ENCODE peak calls at places on chromosomes 7 and 10, in seven cellular contexts. One of them, this sample, is unnamed.

GRCh38 chr7:28804990-28805389 is 153.1 kb downstream of the TRIL start:
- DNase-seq in heart left ventricle: no peak
- DNase-seq in CD8-positive, alpha-beta T cell: no peak
- DNase-seq in OCI-LY7: no peak
- DNase-seq in tibial artery: no peak
- DNase-seq in astrocyte: peak; percentile 94
- DNase-seq in right lobe of liver: no peak
- DNase-seq in this sample: no peak

GRCh38 chr7:37117261-37117660 is 331.4 kb downstream of the ELMO1 start:
- DNase-seq in heart left ventricle: no peak
- DNase-seq in CD8-positive, alpha-beta T cell: no peak
- DNase-seq in OCI-LY7: no peak
- DNase-seq in tibial artery: no peak
- DNase-seq in astrocyte: no peak
- DNase-seq in right lobe of liver: no peak
- DNase-seq in this sample: no peak

GRCh38 chr7:140659727-140660396 is 12.9 kb upstream of the ADCK2 start:
- DNase-seq in heart left ventricle: no peak
- DNase-seq in CD8-positive, alpha-beta T cell: no peak
- DNase-seq in OCI-LY7: no peak
- DNase-seq in tibial artery: peak; percentile 27
- DNase-seq in astrocyte: peak; percentile 12
- DNase-seq in right lobe of liver: no peak
- DNase-seq in this sample: no peak

GRCh38 chr7:38189256-38189938 is 11.4 kb downstream of the STARD3NL start:
- DNase-seq in heart left ventricle: no peak
- DNase-seq in CD8-positive, alpha-beta T cell: no peak
- DNase-seq in OCI-LY7: no peak
- DNase-seq in tibial artery: no peak
- DNase-seq in astrocyte: no peak
- DNase-seq in right lobe of liver: no peak
- DNase-seq in this sample: no peak

GRCh38 chr10:110802551-110803238 is 69.0 kb upstream of the PDCD4 start:
- DNase-seq in heart left ventricle: peak; percentile 82
- DNase-seq in CD8-positive, alpha-beta T cell: peak; percentile 53
- DNase-seq in OCI-LY7: peak; percentile 60
- DNase-seq in tibial artery: peak; percentile 84
- DNase-seq in astrocyte: peak; percentile 94
- DNase-seq in right lobe of liver: peak; percentile 69
- DNase-seq in this sample: peak; percentile 10

GRCh38 chr7:105975770-105976428 is 12.8 kb downstream of the CDHR3 start:
- DNase-seq in heart left ventricle: no peak
- DNase-seq in CD8-positive, alpha-beta T cell: no peak
- DNase-seq in OCI-LY7: no peak
- DNase-seq in tibial artery: no peak
- DNase-seq in astrocyte: peak; percentile 33
- DNase-seq in right lobe of liver: no peak
- DNase-seq in this sample: no peak

GRCh38 chr7:144386741-144387140 is 16.8 kb downstream of the NOBOX start:
- DNase-seq in heart left ventricle: no peak
- DNase-seq in CD8-positive, alpha-beta T cell: no peak
- DNase-seq in OCI-LY7: no peak
- DNase-seq in tibial artery: peak; percentile 1
- DNase-seq in astrocyte: peak; percentile 82
- DNase-seq in right lobe of liver: no peak
- DNase-seq in this sample: no peak

GRCh38 chr10:46306550-46307184 is 19.9 kb downstream of the ANTXRL start:
- DNase-seq in heart left ventricle: no peak
- DNase-seq in CD8-positive, alpha-beta T cell: no peak
- DNase-seq in OCI-LY7: no peak
- DNase-seq in tibial artery: peak; percentile 48
- DNase-seq in astrocyte: no peak
- DNase-seq in right lobe of liver: no peak
- DNase-seq in this sample: no peak

GRCh38 chr7:120691915-120692314 is 166.0 kb downstream of the TSPAN12 start:
- DNase-seq in heart left ventricle: no peak
- DNase-seq in CD8-positive, alpha-beta T cell: no peak
- DNase-seq in OCI-LY7: no peak
- DNase-seq in tibial artery: no peak
- DNase-seq in astrocyte: no peak
- DNase-seq in right lobe of liver: no peak
- DNase-seq in this sample: no peak

GRCh38 chr7:45610660-45611299 is 36.6 kb downstream of the ADCY1 start:
- DNase-seq in heart left ventricle: no peak
- DNase-seq in CD8-positive, alpha-beta T cell: no peak
- DNase-seq in OCI-LY7: no peak
- DNase-seq in tibial artery: no peak
- DNase-seq in astrocyte: no peak
- DNase-seq in right lobe of liver: peak; percentile 6
- DNase-seq in this sample: no peak

GRCh38 chr7:35707422-35707821 is 12.5 kb upstream of the HERPUD2 start:
- DNase-seq in heart left ventricle: no peak
- DNase-seq in CD8-positive, alpha-beta T cell: no peak
- DNase-seq in OCI-LY7: no peak
- DNase-seq in tibial artery: no peak
- DNase-seq in astrocyte: peak; percentile 65
- DNase-seq in right lobe of liver: no peak
- DNase-seq in this sample: no peak

GRCh38 chr10:60549686-60550085 is 160.0 kb upstream of the ANK3 start:
- DNase-seq in heart left ventricle: no peak
- DNase-seq in CD8-positive, alpha-beta T cell: no peak
- DNase-seq in OCI-LY7: peak; percentile 18
- DNase-seq in tibial artery: no peak
- DNase-seq in astrocyte: no peak
- DNase-seq in right lobe of liver: no peak
- DNase-seq in this sample: no peak

GRCh38 chr7:131819891-131820290 is 263.5 kb upstream of the PODXL start:
- DNase-seq in heart left ventricle: no peak
- DNase-seq in CD8-positive, alpha-beta T cell: no peak
- DNase-seq in OCI-LY7: no peak
- DNase-seq in tibial artery: no peak
- DNase-seq in astrocyte: no peak
- DNase-seq in right lobe of liver: no peak
- DNase-seq in this sample: no peak

GRCh38 chr7:43650457-43651052 is 67.6 kb downstream of the STK17A start:
- DNase-seq in heart left ventricle: no peak
- DNase-seq in CD8-positive, alpha-beta T cell: peak; percentile 33
- DNase-seq in OCI-LY7: peak; percentile 55
- DNase-seq in tibial artery: no peak
- DNase-seq in astrocyte: peak; percentile 82
- DNase-seq in right lobe of liver: no peak
- DNase-seq in this sample: no peak

GRCh38 chr7:151351027-151351426 is 9.4 kb downstream of the NUB1 start:
- DNase-seq in heart left ventricle: no peak
- DNase-seq in CD8-positive, alpha-beta T cell: no peak
- DNase-seq in OCI-LY7: peak; percentile 69
- DNase-seq in tibial artery: no peak
- DNase-seq in astrocyte: no peak
- DNase-seq in right lobe of liver: no peak
- DNase-seq in this sample: peak; percentile 45

GRCh38 chr7:92135100-92135429 is 788 bp upstream of the CYP51A1 start:
- DNase-seq in heart left ventricle: peak; percentile 25
- DNase-seq in CD8-positive, alpha-beta T cell: no peak
- DNase-seq in OCI-LY7: peak; percentile 33
- DNase-seq in tibial artery: no peak
- DNase-seq in astrocyte: peak; percentile 25
- DNase-seq in right lobe of liver: no peak
- DNase-seq in this sample: no peak

GRCh38 chr10:91713471-91714072 is 80.7 kb upstream of the PPP1R3C start:
- DNase-seq in heart left ventricle: no peak
- DNase-seq in CD8-positive, alpha-beta T cell: no peak
- DNase-seq in OCI-LY7: no peak
- DNase-seq in tibial artery: no peak
- DNase-seq in astrocyte: no peak
- DNase-seq in right lobe of liver: no peak
- DNase-seq in this sample: no peak

DNA sequence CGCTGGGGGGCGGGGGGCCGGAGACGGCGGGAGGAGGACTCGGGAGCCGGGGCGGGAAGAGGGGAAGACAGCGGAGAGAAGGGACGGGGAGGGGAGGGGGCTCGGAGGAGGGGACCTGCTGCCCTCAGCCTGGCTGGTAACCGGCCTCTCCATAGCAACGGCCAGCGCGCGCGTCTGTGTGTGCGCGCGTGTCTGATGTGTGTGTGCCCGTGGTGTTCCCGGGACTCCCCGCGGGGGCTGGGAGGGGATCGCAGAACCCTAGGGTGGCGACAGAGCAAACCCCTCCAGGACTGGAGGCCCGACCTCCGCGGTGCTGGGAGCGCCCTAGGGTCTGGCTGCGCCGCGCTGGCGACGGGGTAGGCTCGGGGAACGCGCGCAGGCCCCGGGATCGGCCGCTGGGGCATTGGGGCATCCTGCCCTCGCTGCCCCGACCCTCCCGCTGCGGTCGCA is 356.3 kb downstream of the DNAJB6 start:
- DNase-seq in heart left ventricle: peak; percentile 12
- DNase-seq in CD8-positive, alpha-beta T cell: no peak
- DNase-seq in OCI-LY7: no peak
- DNase-seq in tibial artery: peak; percentile 56
- DNase-seq in astrocyte: no peak
- DNase-seq in right lobe of liver: no peak
- DNase-seq in this sample: no peak
- H3K4me1 ChIP-seq in heart left ventricle: peaks cover 55% of the 10 kb centered on the region
- H3K4me1 ChIP-seq in CD8-positive, alpha-beta T cell: peaks cover 37% of the 10 kb centered on the region
- H3K4me1 ChIP-seq in OCI-LY7: no peaks in the 10 kb centered on the region
- H3K4me1 ChIP-seq in tibial artery: peaks cover 52% of the 10 kb centered on the region
- H3K4me1 ChIP-seq in astrocyte: peaks cover 15% of the 10 kb centered on the region
- H3K4me1 ChIP-seq in right lobe of liver: no peaks in the 10 kb centered on the region
- H3K4me1 ChIP-seq in this sample: peaks cover 40% of the 10 kb centered on the region

GRCh38 chr7:871900-872537 is 4.3 kb upstream of the GET4 start:
- DNase-seq in heart left ventricle: no peak
- DNase-seq in CD8-positive, alpha-beta T cell: no peak
- DNase-seq in OCI-LY7: no peak
- DNase-seq in tibial artery: no peak
- DNase-seq in astrocyte: no peak
- DNase-seq in right lobe of liver: no peak
- DNase-seq in this sample: no peak

GRCh38 chr7:867001-867405 is 9.4 kb upstream of the GET4 start:
- DNase-seq in heart left ventricle: peak; percentile 75
- DNase-seq in CD8-positive, alpha-beta T cell: no peak
- DNase-seq in OCI-LY7: no peak
- DNase-seq in tibial artery: peak; percentile 98
- DNase-seq in astrocyte: peak; percentile 56
- DNase-seq in right lobe of liver: peak; percentile 96
- DNase-seq in this sample: no peak

GRCh38 chr7:868189-868486 is 8.2 kb upstream of the GET4 start:
- DNase-seq in heart left ventricle: no peak
- DNase-seq in CD8-positive, alpha-beta T cell: no peak
- DNase-seq in OCI-LY7: no peak
- DNase-seq in tibial artery: no peak
- DNase-seq in astrocyte: no peak
- DNase-seq in right lobe of liver: no peak
- DNase-seq in this sample: no peak

GRCh38 chr7:867406-868188 is 8.8 kb upstream of the GET4 start:
- DNase-seq in heart left ventricle: peak; percentile 64
- DNase-seq in CD8-positive, alpha-beta T cell: no peak
- DNase-seq in OCI-LY7: no peak
- DNase-seq in tibial artery: peak; percentile 96
- DNase-seq in astrocyte: peak; percentile 33
- DNase-seq in right lobe of liver: no peak
- DNase-seq in this sample: no peak

GRCh38 chr7:869348-869747 is 7.0 kb upstream of the GET4 start:
- DNase-seq in heart left ventricle: no peak
- DNase-seq in CD8-positive, alpha-beta T cell: no peak
- DNase-seq in OCI-LY7: no peak
- DNase-seq in tibial artery: no peak
- DNase-seq in astrocyte: no peak
- DNase-seq in right lobe of liver: no peak
- DNase-seq in this sample: no peak
- H3K27ac ChIP-seq in heart left ventricle: no peak overlapping the region
- H3K27ac ChIP-seq in CD8-positive, alpha-beta T cell: no peak overlapping the region
- H3K27ac ChIP-seq in OCI-LY7: no peak overlapping the region
- H3K27ac ChIP-seq in tibial artery: peak overlapping the region; percentile 95
- H3K27ac ChIP-seq in astrocyte: no peak overlapping the region
- H3K27ac ChIP-seq in right lobe of liver: no peak overlapping the region
- H3K27ac ChIP-seq in this sample: no peak overlapping the region

DNA sequence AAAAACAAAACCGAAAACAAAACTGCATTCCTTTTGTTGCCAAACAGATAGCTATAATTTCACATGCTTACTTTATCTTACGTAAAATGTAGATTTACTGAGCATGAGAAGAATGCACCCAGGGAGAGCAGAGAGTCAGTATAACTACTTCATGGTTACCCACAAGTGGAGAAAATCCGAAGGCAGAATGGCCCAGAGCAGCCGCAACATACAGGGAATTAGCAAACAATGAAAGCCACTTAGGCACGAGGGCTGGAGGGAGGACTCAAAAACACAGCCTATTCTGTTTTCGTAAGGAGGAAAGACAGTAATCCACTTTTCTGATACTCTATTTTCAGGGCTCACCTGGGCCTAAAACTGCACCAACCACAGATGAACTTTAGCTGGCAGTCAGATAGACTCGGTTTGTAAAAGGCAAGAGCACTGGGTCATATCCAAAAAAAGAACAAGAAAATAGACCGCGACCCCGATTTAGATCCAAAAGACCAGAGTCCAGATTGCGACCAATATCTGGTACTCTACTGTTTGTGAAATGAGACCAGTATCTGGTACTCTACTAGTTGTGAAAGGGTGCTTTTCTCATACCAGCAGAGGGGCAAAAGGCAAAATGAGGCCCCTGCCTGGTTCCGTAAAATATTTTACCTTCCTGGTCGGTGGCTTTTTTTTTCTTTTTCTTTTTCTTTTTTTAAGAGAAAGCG is 1.3 kb downstream of the ITPRIP start:
- DNase-seq in heart left ventricle: peak; percentile 14
- DNase-seq in CD8-positive, alpha-beta T cell: peak; percentile 8
- DNase-seq in OCI-LY7: no peak
- DNase-seq in tibial artery: no peak
- DNase-seq in astrocyte: peak; percentile 84
- DNase-seq in right lobe of liver: no peak
- DNase-seq in this sample: no peak
- H3K4me1 ChIP-seq in heart left ventricle: peaks cover 57% of the 10 kb centered on the region
- H3K4me1 ChIP-seq in CD8-positive, alpha-beta T cell: peaks cover 57% of the 10 kb centered on the region
- H3K4me1 ChIP-seq in OCI-LY7: peaks cover 65% of the 10 kb centered on the region
- H3K4me1 ChIP-seq in tibial artery: peaks cover 60% of the 10 kb centered on the region
- H3K4me1 ChIP-seq in astrocyte: peaks cover 56% of the 10 kb centered on the region
- H3K4me1 ChIP-seq in right lobe of liver: peaks cover 23% of the 10 kb centered on the region
- H3K4me1 ChIP-seq in this sample: peaks cover 40% of the 10 kb centered on the region

GRCh38 chr10:89518876-89519842 is 16.2 kb downstream of the SLC16A12 start:
- DNase-seq in heart left ventricle: peak; percentile 55
- DNase-seq in CD8-positive, alpha-beta T cell: no peak
- DNase-seq in OCI-LY7: no peak
- DNase-seq in tibial artery: no peak
- DNase-seq in astrocyte: no peak
- DNase-seq in right lobe of liver: no peak
- DNase-seq in this sample: no peak
- H3K27ac ChIP-seq in heart left ventricle: peak overlapping the region; percentile 83
- H3K27ac ChIP-seq in CD8-positive, alpha-beta T cell: no peak overlapping the region
- H3K27ac ChIP-seq in OCI-LY7: no peak overlapping the region
- H3K27ac ChIP-seq in tibial artery: peak overlapping the region; percentile 41
- H3K27ac ChIP-seq in astrocyte: peak overlapping the region; percentile 73
- H3K27ac ChIP-seq in right lobe of liver: no peak overlapping the region
- H3K27ac ChIP-seq in this sample: no peak overlapping the region

DNA sequence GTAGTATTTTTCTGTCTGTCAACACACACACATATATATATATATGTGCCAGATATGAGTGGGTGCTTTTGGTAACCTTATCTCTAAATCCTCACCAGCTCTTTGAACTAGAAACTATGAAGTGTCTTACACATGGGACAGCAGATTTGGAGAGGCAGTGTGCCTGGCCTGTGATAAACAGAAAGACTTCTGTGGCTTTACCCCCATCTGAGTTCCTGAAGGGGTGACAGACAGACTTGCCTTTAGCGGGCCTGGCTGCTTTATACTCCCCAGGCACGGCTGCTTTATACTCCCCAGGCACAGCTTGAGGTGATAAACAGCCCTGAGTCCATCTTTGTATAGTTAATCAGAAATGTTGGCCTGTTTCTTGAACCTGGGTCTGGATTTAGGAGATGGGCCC is 5.6 kb downstream of the BAG3 start:
- DNase-seq in heart left ventricle: no peak
- DNase-seq in CD8-positive, alpha-beta T cell: no peak
- DNase-seq in OCI-LY7: no peak
- DNase-seq in tibial artery: no peak
- DNase-seq in astrocyte: no peak
- DNase-seq in right lobe of liver: no peak
- DNase-seq in this sample: no peak
- H3K4me1 ChIP-seq in heart left ventricle: peaks cover 92% of the 10 kb centered on the region
- H3K4me1 ChIP-seq in CD8-positive, alpha-beta T cell: peaks cover 45% of the 10 kb centered on the region
- H3K4me1 ChIP-seq in OCI-LY7: peaks cover 9% of the 10 kb centered on the region
- H3K4me1 ChIP-seq in tibial artery: peaks cover 65% of the 10 kb centered on the region
- H3K4me1 ChIP-seq in astrocyte: peaks cover 72% of the 10 kb centered on the region
- H3K4me1 ChIP-seq in right lobe of liver: peaks cover 59% of the 10 kb centered on the region
- H3K4me1 ChIP-seq in this sample: peaks cover 15% of the 10 kb centered on the region